ENCODE peak calls at places on chromosome 14, in four cellular contexts. W is fibroblast of pulmonary artery, J is AG10803, B is sigmoid colon. Y is an unnamed sample.

GRCh38 chr14:33840797-33841196 is 110.1 kb downstream of the EGLN3 start:
- DNase-seq in W (no peak), J (no peak), B (no peak), Y (no peak)

GRCh38 chr14:50085570-50086315 is 30.6 kb downstream of the VCPKMT start:
- DNase-seq in W (peak), J (peak), B (no peak), Y (no peak)

GRCh38 chr14:33165144-33165925 is 226.7 kb downstream of the NPAS3 start:
- DNase-seq in W (peak), J (no peak), B (no peak), Y (no peak)

GRCh38 chr14:50106178-50106577 is 10.2 kb downstream of the VCPKMT start:
- DNase-seq in W (no peak), J (no peak), B (no peak), Y (no peak)

GRCh38 chr14:70237710-70238109 is 49.0 kb upstream of the SLC8A3 start:
- DNase-seq in W (no peak), J (no peak), B (no peak), Y (no peak)

GRCh38 chr14:101236496-101237240 is 324.6 kb upstream of the DIO3 start:
- DNase-seq in W (no peak), J (no peak), B (peak), Y (no peak)

GRCh38 chr14:51069065-51069464 is 25.8 kb downstream of the TRIM9 start:
- DNase-seq in W (no peak), J (peak), B (no peak), Y (no peak)

GRCh38 chr14:72053662-72054061 is 121.4 kb downstream of the RGS6 start:
- DNase-seq in W (no peak), J (no peak), B (no peak), Y (no peak)

GRCh38 chr14:71220462-71220861 is 313.2 kb downstream of the PCNX1 start:
- DNase-seq in W (no peak), J (no peak), B (no peak), Y (no peak)

GRCh38 chr14:90060312-90060964 is 1.4 kb upstream of the KCNK13 start:
- DNase-seq in W (peak), J (peak), B (no peak), Y (peak)

GRCh38 chr14:67674480-67675218 is at the start of gene VTI1B:
- DNase-seq in W (peak), J (peak), B (peak), Y (peak)

GRCh38 chr14:57293851-57294837 is 25.4 kb downstream of the AP5M1 start:
- DNase-seq in W (peak), J (peak), B (no peak), Y (no peak)

GRCh38 chr14:83485591-83485990 is 1951.9 kb upstream of the SEL1L start:
- DNase-seq in W (no peak), J (no peak), B (no peak), Y (no peak)

GRCh38 chr14:20116748-20117147 is 6.2 kb downstream of the OR4K17 start:
- DNase-seq in W (no peak), J (no peak), B (no peak), Y (no peak)

GRCh38 chr14:76644875-76645518 is 116.3 kb upstream of the VASH1 start:
- DNase-seq in W (peak), J (peak), B (peak), Y (no peak)

GRCh38 chr14:90087433-90087832 is 25.6 kb downstream of the KCNK13 start:
- DNase-seq in W (peak), J (peak), B (peak), Y (peak)

GRCh38 chr14:57136669-57137068 is 132.0 kb downstream of the EXOC5 start:
- DNase-seq in W (no peak), J (no peak), B (peak), Y (no peak)

GRCh38 chr14:60648169-60648933 is 926 bp downstream of the SIX1 start:
- DNase-seq in W (no peak), J (peak), B (no peak), Y (no peak)

GRCh38 chr14:68734231-68734732 is 58.6 kb downstream of the ZFP36L1 start:
- DNase-seq in W (no peak), J (no peak), B (no peak), Y (peak)

GRCh38 chr14:22977684-22978486 is 4.5 kb downstream of the AJUBA start:
- DNase-seq in W (peak), J (peak), B (peak), Y (no peak)

GRCh38 chr14:61973981-61974380 is 211.8 kb downstream of the SNAPC1 start:
- DNase-seq in W (peak), J (peak), B (no peak), Y (no peak)

GRCh38 chr14:73965206-73965605 is 15.1 kb downstream of the COQ6 start:
- DNase-seq in W (no peak), J (no peak), B (no peak), Y (no peak)

GRCh38 chr14:38964630-38965029 is 138.4 kb downstream of the SEC23A start:
- DNase-seq in W (peak), J (peak), B (no peak), Y (no peak)

GRCh38 chr14:48398675-48399282 is 723.4 kb upstream of the MDGA2 start:
- DNase-seq in W (peak), J (peak), B (no peak), Y (no peak)

GRCh38 chr14:61051046-61051445 is 70.0 kb downstream of the SLC38A6 start:
- DNase-seq in W (peak), J (peak), B (no peak), Y (no peak)

GRCh38 chr14:33669111-33669510 is 281.8 kb downstream of the EGLN3 start:
- DNase-seq in W (no peak), J (peak), B (no peak), Y (no peak)

GRCh38 chr14:86153480-86153879 is 623.5 kb downstream of the FLRT2 start:
- DNase-seq in W (no peak), J (no peak), B (no peak), Y (no peak)

GRCh38 chr14:36254020-36254614 is 66.3 kb downstream of the MBIP start:
- DNase-seq in W (peak), J (peak), B (no peak), Y (no peak)

GRCh38 chr14:80973918-80974317 is 18.5 kb downstream of the TSHR start:
- DNase-seq in W (no peak), J (peak), B (no peak), Y (no peak)

GRCh38 chr14:31206536-31207286 is 882 bp downstream of the HECTD1 start:
- DNase-seq in W (peak), J (peak), B (peak), Y (peak)

GRCh38 chr14:19878029-19878642 is 3.2 kb downstream of the OR4K2 start:
- DNase-seq in W (peak), J (no peak), B (no peak), Y (no peak)

GRCh38 chr14:68390731-68391130 is 402.1 kb downstream of the ZFP36L1 start:
- DNase-seq in W (no peak), J (no peak), B (no peak), Y (no peak)

GRCh38 chr14:35435177-35435576 is 30.6 kb upstream of the NFKBIA start:
- DNase-seq in W (no peak), J (no peak), B (no peak), Y (no peak)

GRCh38 chr14:50619569-50620141 is 48.5 kb downstream of the SAV1 start:
- DNase-seq in W (peak), J (peak), B (no peak), Y (no peak)

Y was measured in KG1.